ENCODE peak calls at places on chromosome 4, in seven cellular contexts. N is Panc1, X is GM12878, A is HCT116, J is H1, M is K562, D is HepG2. I is an unnamed sample.

GRCh38 chr4:155371432-155372043 is 5.2 kb downstream of the MAP9 start:
- DNase-seq in A (peak; percentile 16), N (no peak), X (no peak), D (no peak), J (no peak), M (peak; percentile 6), I (peak; percentile 35)

GRCh38 chr4:70994069-70994366 is 569 bp downstream of the DCK start:
- DNase-seq in M (peak; percentile 53), J (no peak), N (no peak), A (no peak), X (no peak), D (peak; percentile 15), I (no peak)

GRCh38 chr4:148814030-148814429 is 371.8 kb upstream of the NR3C2 start:
- DNase-seq in M (no peak), D (no peak), A (no peak), J (no peak), N (no peak), X (no peak), I (no peak)

GRCh38 chr4:102411416-102411815 is 66.1 kb upstream of the SLC39A8 start:
- DNase-seq in J (no peak), D (no peak), X (no peak), M (no peak), N (no peak), A (no peak), I (no peak)

GRCh38 chr4:164320847-164321246 is 433.1 kb upstream of the SMIM31 start:
- DNase-seq in M (no peak), A (no peak), X (no peak), N (no peak), J (no peak), D (no peak), I (no peak)

GRCh38 chr4:183905593-183906485 is 732 bp downstream of the STOX2 start:
- DNase-seq in A (no peak), D (no peak), J (peak; percentile 86), X (no peak), M (no peak), N (no peak), I (peak; percentile 75)

GRCh38 chr4:42656736-42656985 is 244 bp downstream of the ATP8A1 start:
- DNase-seq in A (no peak), N (no peak), X (no peak), J (no peak), D (no peak), M (no peak), I (no peak)

GRCh38 chr4:87559090-87559837 is 30.1 kb upstream of the SPARCL1 start:
- DNase-seq in J (no peak), M (peak; percentile 10), A (no peak), D (no peak), X (peak; percentile 50), N (no peak), I (peak; percentile 40)

GRCh38 chr4:110793890-110794588 is 171.2 kb upstream of the PITX2 start:
- DNase-seq in X (no peak), N (no peak), M (no peak), A (no peak), D (no peak), J (peak; percentile 7), I (no peak)

GRCh38 chr4:184795214-184795844 is 30.4 kb downstream of the ACSL1 start:
- DNase-seq in J (no peak), M (no peak), N (no peak), A (no peak), X (no peak), D (no peak), I (no peak)

GRCh38 chr4:123785515-123785914 is 388.9 kb downstream of the SPRY1 start:
- DNase-seq in M (no peak), X (no peak), J (peak; percentile 70), A (no peak), D (no peak), N (no peak), I (no peak)
- TF ChIP-seq POLR2AphosphoS5 in M (no peak), X (no peak), J (no peak), A (no peak), D (no peak), N (no peak), I (no peak)

DNA sequence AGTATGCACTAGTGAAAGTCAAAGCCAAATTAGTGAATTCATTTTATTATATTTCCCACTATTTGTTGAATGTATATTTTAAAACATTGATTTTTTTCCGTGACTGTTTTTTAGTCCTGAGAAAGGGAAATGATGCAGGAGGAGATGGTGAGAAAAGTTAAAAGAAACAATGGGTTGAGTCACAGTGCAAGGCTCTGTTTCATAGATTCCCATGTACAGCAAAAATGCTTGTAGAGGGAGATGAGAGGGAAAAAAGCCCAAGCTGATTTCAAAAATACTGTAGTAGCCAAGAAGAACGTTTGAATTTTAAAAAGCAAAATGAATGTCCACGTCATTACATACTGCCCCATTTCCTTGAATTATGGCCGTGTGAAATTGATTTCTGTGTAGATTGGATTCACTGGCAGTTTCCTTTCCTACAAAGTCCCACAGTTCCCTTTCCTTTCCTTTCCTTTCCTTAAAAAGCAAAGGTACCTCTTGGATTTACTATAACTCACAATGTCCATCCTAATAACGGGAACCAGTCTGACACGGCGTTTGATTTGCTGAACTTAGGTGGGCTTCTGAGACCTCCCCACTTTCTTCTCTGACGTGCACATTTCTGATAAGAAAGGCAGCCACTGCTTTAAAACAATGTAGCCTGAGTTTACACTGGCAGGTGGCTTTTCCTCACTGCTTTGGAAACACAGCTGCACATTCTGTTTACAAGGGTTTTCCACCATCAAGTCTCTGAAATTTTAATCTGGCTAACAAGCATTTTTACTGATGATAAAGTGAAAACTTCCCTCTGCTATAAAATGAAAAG is 63.7 kb downstream of the SPCS3 start:
- DNase-seq in D (no peak), X (no peak), A (no peak), N (no peak), M (no peak), J (no peak), I (no peak)
- TF ChIP-seq SIN3A in D (no peak), X (no peak), A (no peak), N (no peak), M (no peak), J (no peak), I (no peak)

DNA sequence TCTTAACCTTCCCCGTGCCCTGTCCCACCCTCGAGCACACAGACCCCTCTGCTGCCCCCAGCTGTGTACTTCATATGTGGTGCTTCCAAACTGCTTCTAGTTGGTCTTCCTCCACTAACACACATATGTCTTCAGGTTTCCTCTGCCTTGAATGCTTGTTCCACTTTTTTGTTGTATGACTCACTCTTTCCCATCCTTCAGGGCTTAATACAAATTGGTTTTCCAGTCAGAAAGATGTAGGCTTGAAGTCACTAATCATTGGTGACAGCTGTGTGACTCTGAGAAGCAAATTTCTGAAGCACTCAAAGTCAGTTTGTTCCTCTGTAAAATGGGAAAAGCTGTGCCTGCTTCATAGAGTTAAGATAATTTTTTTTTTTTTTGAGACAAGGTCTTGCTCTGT is 30.7 kb downstream of the TRIM2 start:
- DNase-seq in N (no peak), D (no peak), J (no peak), A (peak; percentile 56), X (no peak), M (no peak), I (no peak)
- TF ChIP-seq POLR2AphosphoS5 in N (no peak), D (no peak), J (no peak), A (no peak), X (no peak), M (no peak), I (peak; percentile 32)

GRCh38 chr4:77047037-77047436 is 28.8 kb downstream of the CCNI start:
- DNase-seq in D (peak; percentile 10), X (no peak), A (no peak), M (peak; percentile 21), N (no peak), J (no peak), I (peak; percentile 14)
- TF ChIP-seq SIN3A in D (no peak), X (no peak), A (no peak), M (no peak), N (no peak), J (no peak), I (no peak)

DNA sequence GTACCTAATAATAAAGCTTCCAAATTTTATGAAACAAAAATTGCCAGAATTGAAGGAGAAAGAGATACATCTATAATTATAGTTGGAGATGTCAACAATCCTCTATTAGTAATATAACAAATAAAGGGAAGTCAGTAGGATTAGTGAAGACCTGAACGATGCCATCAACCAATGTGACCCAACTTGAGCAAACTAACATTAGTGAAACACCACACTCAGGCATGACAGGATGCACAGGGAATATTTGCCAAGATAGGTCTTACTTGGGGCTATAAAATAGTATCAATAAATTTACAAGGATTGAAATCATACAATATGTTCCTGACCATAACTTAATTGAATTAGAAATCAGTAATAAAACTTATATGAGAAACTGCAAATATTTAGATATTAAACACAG is 12.0 kb downstream of the SPON2 start:
- DNase-seq in X (no peak), A (no peak), D (no peak), M (no peak), N (no peak), J (no peak), I (no peak)
- TF ChIP-seq POLR2AphosphoS5 in X (no peak), A (no peak), D (no peak), M (no peak), N (no peak), J (no peak), I (no peak)

DNA sequence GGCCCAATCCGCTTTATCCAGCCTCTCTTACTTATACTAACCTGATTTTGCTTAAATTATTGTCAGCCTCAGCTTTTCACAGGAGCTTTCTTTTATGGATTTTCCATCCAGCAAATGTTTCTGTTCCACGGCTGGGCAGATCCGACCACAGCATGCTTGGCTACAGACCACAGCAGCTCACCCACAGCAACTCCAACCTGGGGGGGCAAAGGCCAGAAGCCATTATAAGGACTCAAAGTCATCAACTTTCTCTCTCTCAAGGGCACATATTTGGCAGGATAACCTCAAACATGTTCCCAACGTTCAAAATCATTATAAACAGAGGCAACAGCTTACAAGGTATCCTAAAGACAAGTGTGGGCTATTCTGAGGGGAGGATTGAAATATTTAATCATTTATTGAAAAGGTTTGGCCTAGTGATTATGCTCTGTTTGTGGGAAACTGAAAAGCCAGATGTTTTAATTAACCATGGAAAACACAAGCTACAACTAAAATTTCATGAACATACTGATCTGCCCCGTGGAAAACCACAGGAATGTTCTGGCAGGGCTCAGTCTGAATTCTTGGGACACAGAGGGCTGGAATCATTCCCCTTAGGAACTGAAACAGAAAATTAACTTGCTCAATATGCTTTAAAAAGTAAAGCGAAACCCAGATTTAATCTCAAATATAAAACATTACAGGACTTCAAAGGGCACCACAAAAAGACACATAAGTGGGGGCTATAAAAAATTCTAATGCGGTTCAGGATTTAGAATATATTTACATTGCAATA is 71.2 kb downstream of the APBB2 start:
- DNase-seq in J (no peak), N (no peak), D (no peak), A (no peak), M (no peak), X (no peak), I (no peak)
- TF ChIP-seq SIN3A in J (no peak), N (no peak), D (no peak), A (no peak), M (no peak), X (no peak), I (no peak)

DNA sequence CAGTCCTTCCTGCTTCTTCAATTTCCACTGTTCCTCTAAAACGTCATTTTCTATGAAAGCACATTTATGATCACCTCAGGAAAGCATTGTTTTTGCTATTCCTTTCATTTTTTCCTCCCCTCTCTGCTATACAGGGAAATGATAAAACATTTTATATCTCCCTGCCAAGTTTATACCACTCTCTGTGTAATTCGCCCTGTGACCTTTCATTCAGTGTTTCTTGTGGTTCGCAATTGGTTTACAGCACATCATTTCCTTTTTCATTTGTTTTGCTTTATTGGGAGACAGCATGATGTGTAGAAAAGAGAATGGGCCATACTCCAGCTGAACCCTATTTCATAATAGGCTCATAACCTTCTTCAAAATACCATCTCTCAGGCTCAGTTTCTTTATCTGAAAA is 99.9 kb upstream of the RAPGEF2 start:
- DNase-seq in A (no peak), D (no peak), N (no peak), X (no peak), J (no peak), M (no peak), I (no peak)
- TF ChIP-seq POLR2AphosphoS5 in A (no peak), D (no peak), N (no peak), X (no peak), J (no peak), M (no peak), I (no peak)